ENCODE peak calls at places on chromosome 3, in four cellular contexts. H, L, O and K are unnamed samples.

GRCh38 chr3:126459763-126460127 is 15.9 kb downstream of the ZXDC start:
- DNase-seq in L (no peak), H (no peak), O (no peak), K (no peak)

GRCh38 chr3:59313365-59313764 is 263.5 kb upstream of the CFAP20DC start:
- DNase-seq in O (no peak), L (peak), H (peak), K (peak)

GRCh38 chr3:53696401-53697172 is 149.6 kb downstream of the CHDH start:
- DNase-seq in O (no peak), L (no peak), H (no peak), K (no peak)

GRCh38 chr3:129822679-129823078 is 70.8 kb downstream of the TMCC1 start:
- DNase-seq in O (no peak), H (no peak), L (no peak), K (no peak)

GRCh38 chr3:182940266-182940808 is 40.0 kb downstream of the DCUN1D1 start:
- DNase-seq in O (no peak), L (no peak), H (no peak), K (no peak)

GRCh38 chr3:18499256-18499655 is 74.1 kb upstream of the SATB1 start:
- DNase-seq in O (peak), L (no peak), H (no peak), K (peak)

GRCh38 chr3:4988815-4989648 is 9.8 kb downstream of the BHLHE40 start:
- DNase-seq in L (no peak), H (no peak), O (no peak), K (no peak)

GRCh38 chr3:113088616-113089015 is 97.8 kb downstream of the GTPBP8 start:
- DNase-seq in O (no peak), L (no peak), H (no peak), K (no peak)

GRCh38 chr3:66386925-66387650 is 113.7 kb downstream of the LRIG1 start:
- DNase-seq in O (no peak), H (no peak), L (no peak), K (no peak)

GRCh38 chr3:34106879-34107278 is 308.4 kb downstream of the PDCD6IP start:
- DNase-seq in O (no peak), H (peak), L (peak), K (peak)

GRCh38 chr3:127518456-127519081 is 72.0 kb downstream of the TPRA1 start:
- DNase-seq in H (no peak), L (no peak), O (no peak), K (no peak)

GRCh38 chr3:153667341-153667740 is 453.8 kb upstream of the ARHGEF26 start:
- DNase-seq in O (no peak), H (no peak), L (no peak), K (no peak)

GRCh38 chr3:10964537-10965167 is 27.9 kb upstream of the SLC6A1 start:
- DNase-seq in H (no peak), O (no peak), L (no peak), K (peak)